ENCODE peak calls at places on chromosome 13, in eight cellular contexts. K, E, H, Y, F, Z, W and G are unnamed samples.

GRCh38 chr13:32264407-32264806 is 50.8 kb downstream of the ZAR1L start:
- DNase-seq in K (no peak), E (no peak), H (peak), Y (no peak), F (no peak), Z (no peak), W (peak), G (no peak)

GRCh38 chr13:26186995-26187394 is 35.1 kb downstream of the RNF6 start:
- DNase-seq in K (no peak), E (no peak), H (peak), Y (no peak), F (no peak), Z (no peak), W (no peak), G (no peak)

GRCh38 chr13:101398191-101398590 is 18.1 kb downstream of the NALCN start:
- DNase-seq in K (no peak), E (no peak), H (no peak), Y (no peak), F (no peak), Z (no peak), W (no peak), G (no peak)

GRCh38 chr13:113928701-113929627 is 44.9 kb downstream of the C13orf46 start:
- DNase-seq in K (no peak), E (no peak), H (no peak), Y (no peak), F (no peak), Z (no peak), W (peak), G (peak)

GRCh38 chr13:114034481-114034891 is 60.6 kb upstream of the C13orf46 start:
- DNase-seq in K (no peak), E (no peak), H (no peak), Y (no peak), F (no peak), Z (no peak), W (no peak), G (no peak)

GRCh38 chr13:23447927-23448326 is 14.4 kb upstream of the SACS start:
- DNase-seq in K (no peak), E (no peak), H (no peak), Y (no peak), F (no peak), Z (no peak), W (no peak), G (no peak)

GRCh38 chr13:34671136-34671535 is 270.9 kb upstream of the NBEA start:
- DNase-seq in K (no peak), E (no peak), H (no peak), Y (no peak), F (no peak), Z (no peak), W (no peak), G (no peak)

GRCh38 chr13:26198116-26198515 is 24.0 kb downstream of the RNF6 start:
- DNase-seq in K (no peak), E (no peak), H (no peak), Y (no peak), F (no peak), Z (no peak), W (no peak), G (no peak)

GRCh38 chr13:80040219-80040976 is 300.5 kb downstream of the SPRY2 start:
- DNase-seq in K (peak), E (no peak), H (peak), Y (no peak), F (peak), Z (no peak), W (no peak), G (no peak)

GRCh38 chr13:87331178-87331577 is 340.0 kb upstream of the SLITRK5 start:
- DNase-seq in K (no peak), E (no peak), H (no peak), Y (no peak), F (peak), Z (no peak), W (no peak), G (no peak)

GRCh38 chr13:50531917-50532899 is 311.3 kb downstream of the DLEU7 start:
- DNase-seq in K (peak), E (no peak), H (peak), Y (no peak), F (no peak), Z (no peak), W (no peak), G (no peak)

GRCh38 chr13:99922631-99923404 is 48.7 kb downstream of the ZIC5 start:
- DNase-seq in K (no peak), E (no peak), H (no peak), Y (no peak), F (no peak), Z (no peak), W (no peak), G (no peak)

GRCh38 chr13:25890671-25891212 is 161.1 kb downstream of the SHISA2 start:
- DNase-seq in K (no peak), E (no peak), H (no peak), Y (no peak), F (no peak), Z (no peak), W (no peak), G (no peak)

GRCh38 chr13:19860884-19861655 is 2.4 kb downstream of the ZMYM5 start:
- DNase-seq in K (peak), E (no peak), H (peak), Y (no peak), F (peak), Z (no peak), W (no peak), G (no peak)

GRCh38 chr13:37414667-37415066 is 183.9 kb downstream of the POSTN start:
- DNase-seq in K (no peak), E (no peak), H (no peak), Y (no peak), F (no peak), Z (no peak), W (no peak), G (no peak)

GRCh38 chr13:72696590-72696989 is 30.8 kb downstream of the MZT1 start:
- DNase-seq in K (peak), E (no peak), H (peak), Y (no peak), F (no peak), Z (no peak), W (no peak), G (no peak)

GRCh38 chr13:67224148-67224846 is 5.8 kb downstream of the PCDH9 start:
- DNase-seq in K (peak), E (peak), H (peak), Y (no peak), F (peak), Z (peak), W (peak), G (peak)

GRCh38 chr13:46146898-46147297 is 35.1 kb downstream of the LCP1 start:
- DNase-seq in K (no peak), E (no peak), H (no peak), Y (no peak), F (no peak), Z (peak), W (no peak), G (no peak)

GRCh38 chr13:106610511-106610910 is 42.6 kb upstream of the ARGLU1 start:
- DNase-seq in K (no peak), E (no peak), H (no peak), Y (no peak), F (peak), Z (no peak), W (no peak), G (no peak)

GRCh38 chr13:78934336-78934735 is 275.4 kb upstream of the OBI1 start:
- DNase-seq in K (no peak), E (no peak), H (no peak), Y (no peak), F (no peak), Z (peak), W (no peak), G (no peak)

DNA sequence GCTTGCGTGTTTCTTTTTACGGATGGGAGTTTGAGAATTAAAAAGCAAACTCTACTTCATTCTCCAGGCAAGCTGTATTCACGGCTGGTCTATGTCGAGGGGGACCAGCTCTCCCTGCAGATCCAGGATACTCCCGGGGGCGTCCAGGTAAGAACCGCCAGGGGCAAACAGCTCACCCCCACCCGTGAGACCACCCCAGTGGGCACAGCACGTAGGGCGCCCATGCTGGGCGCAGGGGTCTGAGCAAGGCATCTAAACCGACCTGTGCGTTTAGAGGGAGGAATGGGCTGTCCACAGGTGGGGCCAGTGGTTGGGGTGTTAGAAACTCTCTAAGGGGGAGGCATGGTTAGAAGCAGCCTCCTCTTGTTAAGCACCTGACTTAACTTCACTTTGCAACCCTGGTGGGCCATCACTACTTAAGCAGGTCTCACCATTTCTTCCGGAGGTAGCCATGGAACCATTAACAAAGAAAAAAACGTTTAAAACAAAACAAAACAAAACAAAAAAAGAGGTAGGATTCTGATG is 1.0 kb downstream of the RASL11A start:
- DNase-seq in K (no peak), E (no peak), H (no peak), Y (no peak), F (no peak), Z (no peak), W (no peak), G (no peak)
- H3K27ac ChIP-seq in K (no peak), E (no peak), H (no peak), Y (peak), F (no peak), Z (no peak), W (peak), G (peak)

GRCh38 chr13:112720814-112721197 is 31.0 kb downstream of the ATP11A start:
- DNase-seq in K (no peak), E (no peak), H (no peak), Y (no peak), F (no peak), Z (no peak), W (no peak), G (no peak)

GRCh38 chr13:112724788-112725345 is 35.0 kb downstream of the ATP11A start:
- DNase-seq in K (no peak), E (no peak), H (no peak), Y (no peak), F (no peak), Z (no peak), W (no peak), G (no peak)

GRCh38 chr13:112721198-112722104 is 31.6 kb downstream of the ATP11A start:
- DNase-seq in K (no peak), E (no peak), H (peak), Y (no peak), F (no peak), Z (no peak), W (no peak), G (no peak)

GRCh38 chr13:112723771-112724170 is 33.9 kb downstream of the ATP11A start:
- DNase-seq in K (no peak), E (no peak), H (no peak), Y (no peak), F (no peak), Z (no peak), W (no peak), G (no peak)

GRCh38 chr13:112722433-112723250 is 32.8 kb downstream of the ATP11A start:
- DNase-seq in K (peak), E (no peak), H (peak), Y (no peak), F (no peak), Z (peak), W (peak), G (no peak)
- H3K27ac ChIP-seq in K (peak), E (no peak), H (peak), Y (peak), F (no peak), Z (peak), W (peak), G (peak)

DNA sequence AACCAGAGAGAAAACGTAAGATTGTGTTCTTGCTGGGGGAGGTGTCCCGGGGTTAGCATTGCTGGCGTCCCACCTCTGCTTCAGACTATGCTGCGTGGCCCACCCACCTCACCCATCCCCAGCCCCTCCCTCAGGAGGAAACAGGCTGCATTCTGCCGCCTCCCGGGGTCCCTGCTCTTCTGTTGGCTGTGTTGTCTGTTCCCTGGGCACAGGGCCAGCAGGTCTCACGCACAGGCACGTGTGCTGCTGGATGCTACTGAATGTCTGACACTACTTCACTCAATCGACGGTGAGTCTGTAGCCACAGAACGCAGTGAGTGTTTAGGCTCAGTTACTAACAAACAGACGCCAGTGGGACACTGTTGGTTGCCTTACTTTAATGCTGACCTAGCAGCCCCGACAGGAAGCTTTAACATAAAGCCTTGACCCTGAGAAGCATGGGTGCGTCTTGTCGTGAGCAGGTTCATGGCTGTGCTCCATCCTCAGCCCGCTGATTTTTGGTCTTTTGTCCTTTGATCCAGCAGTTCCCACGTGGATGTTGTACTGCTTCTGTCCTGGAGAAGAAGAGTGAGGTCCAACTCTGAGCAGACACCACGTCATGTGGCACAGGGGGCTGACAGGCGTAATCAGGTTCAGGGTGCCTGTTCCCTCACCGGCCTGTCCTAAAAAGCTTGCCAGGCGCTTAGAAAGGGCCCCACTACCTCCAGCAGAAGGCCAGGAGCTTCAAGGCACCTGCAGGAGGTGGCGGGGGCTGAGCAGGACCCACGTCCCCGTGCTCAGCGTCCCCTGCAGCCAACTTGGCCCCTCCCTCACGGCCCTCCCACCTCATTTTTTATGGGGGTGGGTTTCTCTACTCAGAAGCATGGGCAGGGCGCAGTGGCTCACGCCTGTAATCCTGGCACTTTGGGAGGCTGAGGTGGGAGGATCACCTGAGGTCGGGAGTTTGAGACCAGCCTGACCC is 26.0 kb downstream of the NAXD start:
- DNase-seq in K (no peak), E (no peak), H (no peak), Y (no peak), F (no peak), Z (no peak), W (peak), G (no peak)
- H3K27ac ChIP-seq in K (no peak), E (no peak), H (no peak), Y (peak), F (no peak), Z (peak), W (peak), G (no peak)

GRCh38 chr13:94344126-94344863 is 135.2 kb downstream of the DCT start:
- DNase-seq in K (no peak), E (no peak), H (peak), Y (no peak), F (no peak), Z (no peak), W (no peak), G (no peak)
- H3K27ac ChIP-seq in K (no peak), E (no peak), H (no peak), Y (no peak), F (no peak), Z (peak), W (peak), G (peak)

GRCh38 chr13:76887070-76887563 is 912 bp upstream of the KCTD12 start:
- DNase-seq in K (no peak), E (no peak), H (no peak), Y (no peak), F (no peak), Z (peak), W (peak), G (no peak)
- H3K27ac ChIP-seq in K (no peak), E (no peak), H (no peak), Y (peak), F (peak), Z (peak), W (peak), G (peak)

GRCh38 chr13:85266331-85266730 is 532.9 kb downstream of the SLITRK6 start:
- DNase-seq in K (no peak), E (no peak), H (no peak), Y (no peak), F (no peak), Z (no peak), W (no peak), G (no peak)
- H3K27ac ChIP-seq in K (no peak), E (no peak), H (no peak), Y (no peak), F (no peak), Z (no peak), W (no peak), G (no peak)

DNA sequence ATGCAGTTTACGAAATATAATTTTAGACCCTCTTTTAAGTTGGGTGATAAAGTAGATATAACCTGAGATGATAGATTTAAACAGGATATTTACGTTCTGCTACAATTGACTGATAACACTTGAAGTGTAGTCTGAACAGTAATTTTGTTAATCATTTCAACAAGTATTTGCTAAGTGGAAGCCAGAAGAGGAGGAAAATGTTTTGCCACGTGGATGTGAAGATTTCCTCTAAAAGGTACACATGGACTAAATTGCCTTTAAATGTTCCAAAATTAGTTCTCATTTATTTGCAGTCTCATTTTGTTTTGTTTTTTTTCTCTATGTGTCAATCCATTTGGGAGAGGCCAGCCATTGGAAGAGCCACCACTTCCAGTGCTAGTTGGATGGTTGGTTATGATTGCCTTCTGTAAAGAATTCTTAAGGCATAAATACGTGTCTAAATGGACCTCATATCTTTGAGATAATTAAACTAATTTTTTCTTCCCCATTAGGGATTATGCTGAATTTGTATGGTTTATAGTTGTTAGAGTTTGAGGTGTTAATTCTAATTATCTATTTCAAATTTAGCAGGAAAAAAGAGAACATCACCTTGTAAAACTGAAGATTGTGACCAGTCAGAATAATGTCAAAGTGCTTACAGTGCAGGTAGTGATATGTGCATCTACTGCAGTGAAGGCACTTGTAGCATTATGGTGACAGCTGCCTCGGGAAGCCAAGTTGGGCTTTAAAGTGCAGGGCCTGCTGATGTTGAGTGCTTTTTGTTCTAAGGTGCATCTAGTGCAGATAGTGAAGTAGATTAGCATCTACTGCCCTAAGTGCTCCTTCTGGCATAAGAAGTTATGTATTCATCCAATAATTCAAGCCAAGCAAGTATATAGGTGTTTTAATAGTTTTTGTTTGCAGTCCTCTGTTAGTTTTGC is 2.8 kb downstream of the MIR17HG start:
- DNase-seq in K (no peak), E (no peak), H (no peak), Y (no peak), F (no peak), Z (no peak), W (no peak), G (no peak)
- H3K27ac ChIP-seq in K (peak), E (peak), H (peak), Y (no peak), F (peak), Z (peak), W (no peak), G (no peak)